ENCODE peak calls at places on chromosomes 3 and 15, in nine cellular contexts. B, Y, O, G, R, Z, U, A and J are unnamed samples.

GRCh38 chr15:99542828-99543227 is 23.0 kb upstream of the MEF2A start:
- DNase-seq in O (peak; percentile 50), Z (no peak), A (no peak), Y (no peak), G (no peak), B (no peak), R (no peak), U (no peak), J (no peak)

GRCh38 chr3:67531149-67532101 is 123.0 kb downstream of the SUCLG2 start:
- DNase-seq in G (no peak), Z (no peak), R (peak; percentile 31), O (peak; percentile 20), B (peak; percentile 29), Y (no peak), U (peak; percentile 22), A (no peak), J (no peak)

GRCh38 chr3:23944861-23945652 is at the start of gene NR1D2:
- DNase-seq in G (peak; percentile 92), Y (peak; percentile 55), B (peak; percentile 59), A (peak; percentile 75), R (peak; percentile 66), U (peak; percentile 86), O (peak; percentile 67), Z (peak; percentile 79), J (peak; percentile 87)

GRCh38 chr3:23620044-23620443 is 185.7 kb upstream of the UBE2E1 start:
- DNase-seq in O (no peak), R (no peak), Z (no peak), G (no peak), B (no peak), U (peak; percentile 9), Y (no peak), A (no peak), J (no peak)

GRCh38 chr3:14962762-14963161 is 15.4 kb downstream of the NR2C2 start:
- DNase-seq in B (no peak), U (peak; percentile 31), G (no peak), A (no peak), R (peak; percentile 72), O (peak; percentile 86), Y (no peak), Z (no peak), J (no peak)

GRCh38 chr3:53109822-53110771 is 20.1 kb downstream of the RFT1 start:
- DNase-seq in R (peak; percentile 71), G (no peak), O (peak; percentile 93), U (peak; percentile 83), Y (no peak), A (peak; percentile 69), Z (no peak), B (no peak), J (no peak)

GRCh38 chr3:99780749-99781148 is 36.9 kb upstream of the CMSS1 start:
- DNase-seq in G (no peak), Z (no peak), Y (no peak), U (peak; percentile 30), O (no peak), R (no peak), B (no peak), A (no peak), J (no peak)

GRCh38 chr3:87435926-87436630 is 159.7 kb upstream of the POU1F1 start:
- DNase-seq in G (no peak), R (no peak), O (no peak), Z (no peak), Y (no peak), U (no peak), B (no peak), A (no peak), J (no peak)

GRCh38 chr3:129304141-129304540 is 25.5 kb downstream of the HMCES start:
- DNase-seq in Z (no peak), B (peak; percentile 13), R (no peak), O (no peak), A (no peak), U (no peak), Y (no peak), G (no peak), J (no peak)

GRCh38 chr15:75732206-75732808 is 19.7 kb upstream of the CSPG4 start:
- DNase-seq in Y (no peak), O (no peak), B (no peak), Z (no peak), U (no peak), R (no peak), A (no peak), G (no peak), J (no peak)